ENCODE peak calls at places on chromosome 2, in ten cellular contexts. C, V, N, H, Y, K, F, X, A and Q are unnamed samples. For H3K27me3 and H3K9me3, the result is how much of the 10 kb centered on the place peaks cover.

GRCh38 chr2:84861539-84861938 is 19.3 kb downstream of the TRABD2A start:
- DNase-seq in F (no peak), K (no peak), H (no peak), A (no peak), C (no peak), X (no peak), V (no peak), N (no peak), Y (no peak), Q (no peak)

GRCh38 chr2:47488870-47489584 is 86.1 kb downstream of the MSH2 start:
- DNase-seq in X (no peak), A (no peak), N (no peak), K (no peak), Y (peak), F (peak), V (no peak), H (no peak), C (no peak), Q (peak)

GRCh38 chr2:42939411-42940206 is 147.2 kb upstream of the HAAO start:
- DNase-seq in C (no peak), F (no peak), X (peak), Y (no peak), A (no peak), H (no peak), N (no peak), K (peak), V (no peak), Q (no peak)

GRCh38 chr2:147049888-147050446 is 794.9 kb upstream of the ACVR2A start:
- DNase-seq in X (no peak), V (no peak), Y (no peak), F (no peak), N (no peak), K (no peak), C (no peak), H (no peak), A (no peak), Q (peak)

GRCh38 chr2:237662671-237663093 is 35.3 kb downstream of the LRRFIP1 start:
- DNase-seq in A (peak), H (peak), K (peak), C (peak), V (peak), N (peak), Y (peak), F (peak), X (peak), Q (peak)

GRCh38 chr2:169999041-169999440 is 171.8 kb downstream of the UBR3 start:
- DNase-seq in X (no peak), F (no peak), K (no peak), N (no peak), A (no peak), V (no peak), Y (peak), C (no peak), H (no peak), Q (no peak)

GRCh38 chr2:42581257-42581656 is 12.8 kb downstream of the MTA3 start:
- DNase-seq in F (no peak), H (no peak), K (no peak), N (no peak), C (no peak), Y (no peak), V (no peak), X (no peak), A (peak), Q (no peak)

GRCh38 chr2:11798946-11799495 is 52.6 kb downstream of the LPIN1 start:
- DNase-seq in X (no peak), H (no peak), F (no peak), Y (no peak), V (no peak), A (no peak), C (no peak), N (no peak), K (no peak), Q (no peak)

GRCh38 chr2:110748489-110748867 is 16.1 kb downstream of the ACOXL start:
- DNase-seq in Y (no peak), V (no peak), C (peak), X (no peak), A (no peak), F (peak), K (no peak), H (no peak), N (no peak), Q (no peak)

GRCh38 chr2:130150181-130151144 is 5.6 kb upstream of the CCDC74B start:
- DNase-seq in C (no peak), Y (no peak), K (no peak), V (no peak), N (no peak), F (no peak), X (no peak), H (no peak), A (peak), Q (no peak)

GRCh38 chr2:64730551-64731305 is 77.0 kb upstream of the SERTAD2 start:
- DNase-seq in Y (peak), F (peak), H (no peak), V (peak), N (peak), K (peak), A (no peak), C (peak), X (peak), Q (peak)

GRCh38 chr2:37297632-37298031 is 27.0 kb downstream of the PRKD3 start:
- DNase-seq in V (no peak), Y (no peak), K (no peak), H (no peak), A (no peak), N (no peak), F (no peak), X (no peak), C (no peak), Q (no peak)

GRCh38 chr2:67650292-67651133 is 253.4 kb downstream of the ETAA1 start:
- DNase-seq in Y (peak), C (no peak), K (peak), N (peak), H (peak), A (peak), V (peak), X (peak), F (peak), Q (peak)

GRCh38 chr2:69493268-69493667 is 56.0 kb upstream of the NFU1 start:
- DNase-seq in K (no peak), F (no peak), X (no peak), H (no peak), N (no peak), A (no peak), Y (no peak), V (peak), C (no peak), Q (no peak)

GRCh38 chr2:13481201-13481600 is 764.5 kb downstream of the TRIB2 start:
- DNase-seq in K (no peak), F (no peak), X (no peak), H (no peak), V (no peak), C (no peak), A (no peak), N (no peak), Y (peak), Q (peak)

GRCh38 chr2:17630089-17630488 is 89.6 kb downstream of the VSNL1 start:
- DNase-seq in X (no peak), H (no peak), A (no peak), K (no peak), Y (no peak), C (no peak), N (no peak), F (no peak), V (no peak), Q (no peak)

GRCh38 chr2:62505649-62506420 is at the start of gene TMEM17:
- DNase-seq in K (peak), V (peak), A (peak), Y (peak), H (peak), X (peak), F (peak), C (no peak), N (peak), Q (peak)

GRCh38 chr2:238240761-238241711 is 1.2 kb upstream of the HES6 start:
- DNase-seq in N (peak), A (no peak), X (peak), V (peak), F (no peak), Y (peak), C (no peak), H (peak), K (peak), Q (peak)

GRCh38 chr2:7424481-7424880 is 507.3 kb downstream of the RNF144A start:
- DNase-seq in A (no peak), F (no peak), X (no peak), C (no peak), H (no peak), Y (no peak), N (no peak), K (no peak), V (no peak), Q (no peak)

GRCh38 chr2:71892896-71893295 is 254.8 kb downstream of the CYP26B1 start:
- DNase-seq in A (peak), H (no peak), F (no peak), X (no peak), Y (no peak), K (no peak), N (no peak), C (no peak), V (no peak), Q (no peak)

GRCh38 chr2:126949775-126950174 is 51.1 kb downstream of the TEX51 start:
- DNase-seq in V (no peak), C (no peak), H (no peak), K (no peak), A (no peak), X (no peak), Y (no peak), F (no peak), N (no peak), Q (no peak)

GRCh38 chr2:168189835-168190426 is 57.5 kb downstream of the STK39 start:
- DNase-seq in F (peak), H (no peak), C (no peak), Y (peak), K (no peak), N (no peak), A (no peak), X (no peak), V (no peak), Q (peak)

GRCh38 chr2:172285010-172285621 is 142.3 kb upstream of the ITGA6 start:
- DNase-seq in N (no peak), A (no peak), V (peak), K (no peak), Y (peak), F (peak), C (no peak), X (no peak), H (peak), Q (peak)

GRCh38 chr2:191746306-191746705 is 68.4 kb downstream of the NABP1 start:
- DNase-seq in N (no peak), C (no peak), F (no peak), Y (peak), H (no peak), X (no peak), K (no peak), V (no peak), A (no peak), Q (no peak)

GRCh38 chr2:137192366-137193315 is 427.3 kb downstream of the THSD7B start:
- DNase-seq in A (no peak), F (no peak), V (no peak), K (no peak), H (no peak), X (no peak), N (no peak), Y (peak), C (no peak), Q (peak)

GRCh38 chr2:114610677-114611076 is 168.2 kb downstream of the DPP10 start:
- DNase-seq in K (no peak), N (no peak), V (no peak), C (no peak), A (no peak), X (peak), H (no peak), Y (no peak), F (no peak), Q (peak)

GRCh38 chr2:200810252-200810650 is 1.5 kb upstream of the BZW1 start:
- DNase-seq in X (peak), F (peak), H (no peak), N (no peak), K (no peak), A (no peak), C (no peak), Y (peak), V (no peak), Q (peak)

GRCh38 chr2:55425449-55425848 is 5.8 kb upstream of the CCDC88A start:
- DNase-seq in Y (peak), H (no peak), N (no peak), A (no peak), V (no peak), C (no peak), F (peak), X (no peak), K (no peak), Q (peak)

GRCh38 chr2:199583676-199584075 is 125.9 kb upstream of the SATB2 start:
- DNase-seq in C (no peak), K (no peak), A (no peak), F (no peak), V (no peak), X (no peak), Y (no peak), N (no peak), H (no peak), Q (no peak)

GRCh38 chr2:241775223-241776177 is 1.1 kb upstream of the GAL3ST2 start:
- DNase-seq in Y (peak), X (peak), F (no peak), A (peak), K (no peak), H (no peak), N (no peak), C (no peak), V (no peak), Q (peak)

GRCh38 chr2:176769499-176770350 is 442.9 kb upstream of the HNRNPA3 start:
- DNase-seq in F (no peak), C (no peak), V (no peak), Y (peak), K (no peak), N (no peak), H (no peak), A (no peak), X (no peak), Q (no peak)

GRCh38 chr2:109727929-109728447 is 66.1 kb upstream of the RGPD5 start:
- DNase-seq in V (no peak), A (peak), X (no peak), Y (no peak), N (no peak), F (no peak), K (no peak), H (no peak), C (no peak), Q (no peak)

GRCh38 chr2:178068823-178069454 is 3.6 kb downstream of the PDE11A start:
- DNase-seq in K (no peak), H (no peak), A (no peak), C (no peak), V (no peak), N (no peak), X (no peak), Y (no peak), F (no peak), Q (no peak)

GRCh38 chr2:163717993-163718680 is 17.7 kb downstream of the FIGN start:
- DNase-seq in V (no peak), F (no peak), Y (no peak), C (no peak), A (no peak), H (no peak), X (no peak), K (no peak), N (no peak), Q (no peak)

GRCh38 chr2:104434363-104434792 is 419.5 kb upstream of the POU3F3 start:
- DNase-seq in H (no peak), V (no peak), X (no peak), F (no peak), A (no peak), C (no peak), N (no peak), Y (peak), K (peak), Q (peak)

DNA sequence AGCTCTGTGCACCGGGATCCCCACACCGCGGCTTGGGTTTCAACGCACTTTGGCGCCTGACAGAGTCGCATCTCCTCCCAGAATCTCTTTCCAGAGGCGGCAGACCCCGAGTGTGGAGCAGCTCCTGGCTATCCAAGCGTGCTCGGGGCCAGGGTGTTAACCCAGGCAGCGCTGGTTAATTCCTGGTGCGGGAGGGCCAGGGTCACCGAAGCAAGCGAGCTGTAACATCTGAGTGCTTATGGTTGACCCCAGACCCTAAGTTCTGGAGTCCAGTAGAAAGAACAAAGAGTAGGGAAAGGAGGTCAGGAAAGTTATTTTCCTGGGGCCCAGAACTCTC is 566 bp upstream of the OSR1 start:
- DNase-seq in V (no peak), A (no peak), F (no peak), C (no peak), H (no peak), Y (no peak), N (no peak), X (no peak), K (no peak), Q (no peak)
- H3K4me3 ChIP-seq in V (peak), A (peak), F (peak), C (peak), H (peak), Y (peak), N (peak), X (peak), K (peak), Q (no peak)

DNA sequence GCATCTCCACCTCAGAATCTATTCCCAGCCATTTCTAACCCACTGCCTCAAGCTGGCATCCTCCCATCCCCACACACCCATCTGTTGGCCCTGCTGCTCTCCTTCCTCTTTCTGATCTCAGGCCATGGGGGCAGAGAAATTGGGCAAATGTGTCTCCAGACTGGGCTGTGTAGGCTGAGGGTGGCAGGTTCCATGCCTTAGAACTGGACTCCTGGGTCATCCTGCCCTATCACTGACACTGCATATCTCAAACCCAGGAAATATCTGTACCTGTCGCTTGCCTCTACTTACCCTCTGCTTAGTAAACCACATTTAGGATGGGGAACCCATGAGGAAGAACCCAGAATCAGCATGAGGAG is 1.8 kb downstream of the WNT10A start:
- DNase-seq in V (no peak), K (no peak), A (no peak), H (no peak), F (no peak), Y (no peak), X (no peak), N (no peak), C (no peak), Q (no peak)
- H3K27me3 ChIP-seq in V (half or more), K (under half), A (half or more), H (half or more), F (half or more), Y (under half), X (under half), N (under half), C (under half), Q (under half)

DNA sequence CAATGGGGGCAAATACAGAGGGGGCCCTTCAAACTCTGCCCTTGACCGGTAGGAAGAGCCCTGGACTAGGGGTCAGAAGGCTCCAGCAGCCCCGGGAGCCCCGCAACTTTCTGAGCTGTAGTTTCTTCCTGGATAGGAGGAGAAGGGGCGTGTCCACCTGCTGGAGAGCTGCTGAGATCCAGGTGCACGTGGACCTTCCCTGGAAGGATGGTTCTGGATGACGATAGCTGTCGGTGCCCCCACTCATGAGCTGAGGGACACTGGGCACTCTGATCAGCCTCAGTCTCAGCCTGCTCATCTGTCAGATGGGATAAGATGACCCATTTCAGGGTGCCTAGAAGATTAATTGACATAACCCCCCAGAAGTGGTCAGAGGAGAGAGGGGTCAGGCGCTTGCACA is 125.2 kb upstream of the HDAC4 start:
- DNase-seq in C (no peak), Y (no peak), X (no peak), A (no peak), N (no peak), V (no peak), H (no peak), F (no peak), K (no peak), Q (no peak)
- H3K9me3 ChIP-seq in C (under half), Y (under half), X (under half), A (under half), N (under half), V (under half), H (under half), F (under half), K (under half), Q (under half)

GRCh38 chr2:9285921-9286320 is 79.3 kb downstream of the ASAP2 start:
- DNase-seq in F (no peak), K (no peak), N (no peak), C (no peak), H (no peak), A (no peak), Y (no peak), X (no peak), V (no peak), Q (peak)

GRCh38 chr2:9287400-9288059 is 80.9 kb downstream of the ASAP2 start:
- DNase-seq in X (peak), A (no peak), K (no peak), C (no peak), F (peak), N (no peak), Y (peak), V (no peak), H (no peak), Q (peak)

GRCh38 chr2:9288233-9288632 is 81.6 kb downstream of the ASAP2 start:
- DNase-seq in N (no peak), C (no peak), Y (peak), V (no peak), A (no peak), K (no peak), X (no peak), H (no peak), F (peak), Q (peak)

GRCh38 chr2:9285385-9285784 is 78.8 kb downstream of the ASAP2 start:
- DNase-seq in K (no peak), N (no peak), C (no peak), F (no peak), V (no peak), A (no peak), H (no peak), X (no peak), Y (no peak), Q (no peak)

GRCh38 chr2:9286553-9287399 is 80.2 kb downstream of the ASAP2 start:
- DNase-seq in C (no peak), H (no peak), A (no peak), K (no peak), X (no peak), V (no peak), F (peak), Y (peak), N (no peak), Q (peak)
- H3K4me3 ChIP-seq in C (no peak), H (no peak), A (no peak), K (no peak), X (no peak), V (no peak), F (no peak), Y (no peak), N (no peak), Q (no peak)

GRCh38 chr2:197359859-197360258 is 49.3 kb upstream of the ANKRD44 start:
- DNase-seq in A (no peak), K (no peak), C (no peak), V (no peak), Y (no peak), H (no peak), X (no peak), F (no peak), N (no peak), Q (no peak)
- H3K27me3 ChIP-seq in A (under half), K (under half), C (under half), V (under half), Y (under half), H (under half), X (under half), F (under half), N (under half), Q (under half)

DNA sequence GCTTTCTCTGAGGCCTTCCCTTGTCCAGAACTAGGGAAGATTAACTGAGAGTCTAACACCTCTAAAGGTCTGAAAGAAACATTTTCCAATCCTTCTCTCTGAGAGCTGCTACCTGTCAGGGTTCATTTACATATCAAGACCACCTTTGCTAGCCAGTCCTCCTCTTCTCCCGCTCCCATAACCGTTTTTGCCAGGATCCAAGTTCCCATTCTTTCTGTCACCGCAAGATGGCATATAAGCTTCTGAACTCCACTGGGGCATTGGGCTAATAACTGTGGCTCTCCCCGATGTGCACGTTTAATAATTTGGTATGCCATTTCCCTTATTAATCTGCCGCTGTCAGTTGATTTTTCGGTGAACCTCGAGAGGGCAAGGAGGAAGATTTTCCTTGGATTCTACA is 510.3 kb upstream of the CNTNAP5 start:
- DNase-seq in K (no peak), H (no peak), F (no peak), N (no peak), Y (no peak), C (no peak), X (no peak), A (no peak), V (no peak), Q (no peak)
- H3K9me3 ChIP-seq in K (under half), H (under half), F (under half), N (under half), Y (under half), C (under half), X (under half), A (under half), V (under half), Q (under half)

GRCh38 chr2:160584972-160585494 is 91.4 kb upstream of the RBMS1 start:
- DNase-seq in A (no peak), X (no peak), N (no peak), Y (peak), V (no peak), H (no peak), F (peak), C (no peak), K (no peak), Q (peak)
- H3K4me3 ChIP-seq in A (no peak), X (no peak), N (no peak), Y (no peak), V (no peak), H (no peak), F (no peak), C (no peak), K (no peak), Q (no peak)

GRCh38 chr2:222313816-222314215 is 15.0 kb upstream of the PAX3 start:
- DNase-seq in H (no peak), C (no peak), V (no peak), N (no peak), A (no peak), F (no peak), Y (no peak), X (no peak), K (no peak), Q (no peak)
- H3K27me3 ChIP-seq in H (half or more), C (half or more), V (half or more), N (under half), A (half or more), F (half or more), Y (half or more), X (under half), K (under half), Q (under half)